ENCODE peak calls at places on chromosomes 3 and 15, in ten cellular contexts. One of them, this sample, is unnamed.

GRCh38 chr3:57151021-57151449 is 14.1 kb downstream of the IL17RD start:
- DNase-seq in ovary: no peak
- DNase-seq in coronary artery: no peak
- DNase-seq in colonic mucosa: no peak
- DNase-seq in choroid plexus epithelial cell: peak
- DNase-seq in neural progenitor cell: no peak
- DNase-seq in neural crest cell: no peak
- DNase-seq in fibroblast of lung: peak
- DNase-seq in thoracic aorta: no peak
- DNase-seq in breast epithelium: no peak
- DNase-seq in this sample: no peak

GRCh38 chr3:122403489-122403888 is 12.4 kb downstream of the WDR5B start:
- DNase-seq in ovary: no peak
- DNase-seq in neural progenitor cell: no peak
- DNase-seq in choroid plexus epithelial cell: peak
- DNase-seq in colonic mucosa: no peak
- DNase-seq in thoracic aorta: no peak
- DNase-seq in coronary artery: no peak
- DNase-seq in breast epithelium: no peak
- DNase-seq in neural crest cell: no peak
- DNase-seq in fibroblast of lung: no peak
- DNase-seq in this sample: no peak

GRCh38 chr15:81419304-81419943 is 45.4 kb upstream of the TMC3 start:
- DNase-seq in ovary: no peak
- DNase-seq in colonic mucosa: no peak
- DNase-seq in choroid plexus epithelial cell: peak
- DNase-seq in neural progenitor cell: peak
- DNase-seq in thoracic aorta: no peak
- DNase-seq in neural crest cell: no peak
- DNase-seq in breast epithelium: no peak
- DNase-seq in coronary artery: no peak
- DNase-seq in fibroblast of lung: peak
- DNase-seq in this sample: no peak

GRCh38 chr3:270688-271087 is 74.1 kb downstream of the CHL1 start:
- DNase-seq in choroid plexus epithelial cell: no peak
- DNase-seq in ovary: no peak
- DNase-seq in breast epithelium: no peak
- DNase-seq in neural crest cell: no peak
- DNase-seq in colonic mucosa: no peak
- DNase-seq in fibroblast of lung: no peak
- DNase-seq in neural progenitor cell: no peak
- DNase-seq in thoracic aorta: no peak
- DNase-seq in coronary artery: no peak
- DNase-seq in this sample: no peak

GRCh38 chr15:74956648-74957300 is at the start of gene RPP25:
- DNase-seq in thoracic aorta: peak
- DNase-seq in neural crest cell: peak
- DNase-seq in choroid plexus epithelial cell: peak
- DNase-seq in fibroblast of lung: peak
- DNase-seq in colonic mucosa: peak
- DNase-seq in breast epithelium: peak
- DNase-seq in ovary: peak
- DNase-seq in coronary artery: peak
- DNase-seq in neural progenitor cell: peak
- DNase-seq in this sample: peak

GRCh38 chr3:53554559-53555511 is 60.4 kb downstream of the CACNA1D start:
- DNase-seq in colonic mucosa: no peak
- DNase-seq in fibroblast of lung: no peak
- DNase-seq in choroid plexus epithelial cell: no peak
- DNase-seq in neural progenitor cell: no peak
- DNase-seq in neural crest cell: no peak
- DNase-seq in thoracic aorta: no peak
- DNase-seq in breast epithelium: no peak
- DNase-seq in coronary artery: no peak
- DNase-seq in ovary: no peak
- DNase-seq in this sample: no peak

GRCh38 chr3:13308406-13308805 is 111.7 kb downstream of the NUP210 start:
- DNase-seq in neural crest cell: peak
- DNase-seq in thoracic aorta: no peak
- DNase-seq in ovary: no peak
- DNase-seq in colonic mucosa: no peak
- DNase-seq in neural progenitor cell: peak
- DNase-seq in coronary artery: no peak
- DNase-seq in fibroblast of lung: peak
- DNase-seq in choroid plexus epithelial cell: peak
- DNase-seq in breast epithelium: no peak
- DNase-seq in this sample: peak

GRCh38 chr3:79167651-79168416 is 600.0 kb downstream of the ROBO1 start:
- DNase-seq in neural crest cell: no peak
- DNase-seq in colonic mucosa: no peak
- DNase-seq in choroid plexus epithelial cell: peak
- DNase-seq in coronary artery: no peak
- DNase-seq in ovary: no peak
- DNase-seq in breast epithelium: no peak
- DNase-seq in thoracic aorta: no peak
- DNase-seq in neural progenitor cell: no peak
- DNase-seq in fibroblast of lung: peak
- DNase-seq in this sample: no peak

GRCh38 chr15:78272776-78273175 is 8.4 kb downstream of the DNAJA4 start:
- DNase-seq in thoracic aorta: no peak
- DNase-seq in choroid plexus epithelial cell: peak
- DNase-seq in breast epithelium: no peak
- DNase-seq in neural crest cell: no peak
- DNase-seq in fibroblast of lung: no peak
- DNase-seq in colonic mucosa: no peak
- DNase-seq in neural progenitor cell: no peak
- DNase-seq in coronary artery: no peak
- DNase-seq in ovary: no peak
- DNase-seq in this sample: no peak

GRCh38 chr3:86451749-86452148 is 539.2 kb downstream of the VGLL3 start:
- DNase-seq in fibroblast of lung: no peak
- DNase-seq in coronary artery: no peak
- DNase-seq in thoracic aorta: no peak
- DNase-seq in neural crest cell: no peak
- DNase-seq in neural progenitor cell: no peak
- DNase-seq in choroid plexus epithelial cell: no peak
- DNase-seq in breast epithelium: no peak
- DNase-seq in colonic mucosa: no peak
- DNase-seq in ovary: no peak
- DNase-seq in this sample: no peak

GRCh38 chr3:89947357-89947954 is 840.0 kb downstream of the EPHA3 start:
- DNase-seq in neural crest cell: no peak
- DNase-seq in neural progenitor cell: no peak
- DNase-seq in fibroblast of lung: no peak
- DNase-seq in breast epithelium: no peak
- DNase-seq in ovary: no peak
- DNase-seq in colonic mucosa: peak
- DNase-seq in choroid plexus epithelial cell: no peak
- DNase-seq in thoracic aorta: no peak
- DNase-seq in coronary artery: no peak
- DNase-seq in this sample: no peak

GRCh38 chr3:155946178-155946577 is 75.7 kb downstream of the GMPS start:
- DNase-seq in neural crest cell: no peak
- DNase-seq in choroid plexus epithelial cell: peak
- DNase-seq in fibroblast of lung: peak
- DNase-seq in coronary artery: no peak
- DNase-seq in ovary: no peak
- DNase-seq in thoracic aorta: no peak
- DNase-seq in colonic mucosa: no peak
- DNase-seq in neural progenitor cell: no peak
- DNase-seq in breast epithelium: no peak
- DNase-seq in this sample: no peak

GRCh38 chr3:46947981-46948791 is 28.4 kb downstream of the CCDC12 start:
- DNase-seq in choroid plexus epithelial cell: peak
- DNase-seq in ovary: no peak
- DNase-seq in neural progenitor cell: no peak
- DNase-seq in thoracic aorta: no peak
- DNase-seq in breast epithelium: no peak
- DNase-seq in neural crest cell: no peak
- DNase-seq in colonic mucosa: peak
- DNase-seq in fibroblast of lung: peak
- DNase-seq in coronary artery: no peak
- DNase-seq in this sample: peak

GRCh38 chr15:41982133-41982930 is 10.0 kb upstream of the EHD4 start:
- DNase-seq in breast epithelium: no peak
- DNase-seq in choroid plexus epithelial cell: peak
- DNase-seq in thoracic aorta: no peak
- DNase-seq in ovary: no peak
- DNase-seq in colonic mucosa: no peak
- DNase-seq in neural progenitor cell: no peak
- DNase-seq in neural crest cell: no peak
- DNase-seq in coronary artery: peak
- DNase-seq in fibroblast of lung: no peak
- DNase-seq in this sample: no peak

GRCh38 chr3:38457111-38458003 is 3.7 kb downstream of the ACVR2B start:
- DNase-seq in coronary artery: no peak
- DNase-seq in colonic mucosa: no peak
- DNase-seq in ovary: no peak
- DNase-seq in breast epithelium: peak
- DNase-seq in fibroblast of lung: no peak
- DNase-seq in choroid plexus epithelial cell: peak
- DNase-seq in neural progenitor cell: no peak
- DNase-seq in neural crest cell: no peak
- DNase-seq in thoracic aorta: no peak
- DNase-seq in this sample: no peak

GRCh38 chr3:42544492-42545283 is 37.1 kb downstream of the SEC22C start:
- DNase-seq in neural progenitor cell: no peak
- DNase-seq in choroid plexus epithelial cell: peak
- DNase-seq in ovary: no peak
- DNase-seq in neural crest cell: no peak
- DNase-seq in breast epithelium: peak
- DNase-seq in colonic mucosa: peak
- DNase-seq in coronary artery: peak
- DNase-seq in thoracic aorta: peak
- DNase-seq in fibroblast of lung: no peak
- DNase-seq in this sample: peak
- TF ChIP-seq CTCF in neural progenitor cell: no peak
- TF ChIP-seq CTCF in choroid plexus epithelial cell: peak
- TF ChIP-seq CTCF in ovary: no peak
- TF ChIP-seq CTCF in neural crest cell: no peak
- TF ChIP-seq CTCF in breast epithelium: no peak
- TF ChIP-seq CTCF in colonic mucosa: no peak
- TF ChIP-seq CTCF in coronary artery: peak
- TF ChIP-seq CTCF in thoracic aorta: peak
- TF ChIP-seq CTCF in fibroblast of lung: peak
- TF ChIP-seq CTCF in this sample: no peak

DNA sequence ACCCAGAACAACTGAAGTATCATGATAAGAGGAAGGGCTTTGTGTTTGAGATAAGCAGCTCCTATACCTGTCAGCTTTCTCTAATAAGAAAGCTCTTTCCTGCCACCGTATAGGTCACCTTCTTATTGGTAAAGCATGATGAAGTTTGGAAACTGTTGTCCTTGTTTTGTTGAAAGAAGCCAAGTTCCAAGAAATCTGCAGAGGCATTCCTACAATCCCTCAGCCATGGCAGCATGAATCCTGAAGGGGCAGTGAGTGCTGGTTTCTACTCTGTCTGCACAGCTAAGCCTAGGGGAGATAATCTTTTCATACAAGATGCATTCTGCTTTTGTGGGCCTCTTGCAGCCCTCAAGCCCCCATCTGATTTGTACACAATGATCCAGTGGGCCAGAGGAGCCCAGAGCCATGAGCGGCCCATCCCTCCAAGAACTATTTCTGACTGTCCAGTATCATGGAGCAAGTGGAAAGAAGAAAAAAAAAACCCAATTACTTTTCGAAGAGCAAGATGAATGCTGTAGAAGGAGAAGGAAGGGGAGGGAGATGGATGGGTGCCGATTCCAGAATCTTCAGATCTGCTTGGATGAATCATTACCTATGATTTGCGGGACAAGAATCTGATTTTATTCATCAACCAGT is 1.9 kb upstream of the THBS1 start:
- DNase-seq in neural progenitor cell: peak
- DNase-seq in choroid plexus epithelial cell: no peak
- DNase-seq in thoracic aorta: no peak
- DNase-seq in fibroblast of lung: peak
- DNase-seq in colonic mucosa: no peak
- DNase-seq in coronary artery: no peak
- DNase-seq in neural crest cell: no peak
- DNase-seq in ovary: no peak
- DNase-seq in breast epithelium: no peak
- DNase-seq in this sample: no peak
- TF ChIP-seq CTCF in neural progenitor cell: no peak
- TF ChIP-seq CTCF in choroid plexus epithelial cell: peak
- TF ChIP-seq CTCF in thoracic aorta: no peak
- TF ChIP-seq CTCF in fibroblast of lung: peak
- TF ChIP-seq CTCF in colonic mucosa: no peak
- TF ChIP-seq CTCF in coronary artery: no peak
- TF ChIP-seq CTCF in neural crest cell: no peak
- TF ChIP-seq CTCF in ovary: no peak
- TF ChIP-seq CTCF in breast epithelium: peak
- TF ChIP-seq CTCF in this sample: no peak

DNA sequence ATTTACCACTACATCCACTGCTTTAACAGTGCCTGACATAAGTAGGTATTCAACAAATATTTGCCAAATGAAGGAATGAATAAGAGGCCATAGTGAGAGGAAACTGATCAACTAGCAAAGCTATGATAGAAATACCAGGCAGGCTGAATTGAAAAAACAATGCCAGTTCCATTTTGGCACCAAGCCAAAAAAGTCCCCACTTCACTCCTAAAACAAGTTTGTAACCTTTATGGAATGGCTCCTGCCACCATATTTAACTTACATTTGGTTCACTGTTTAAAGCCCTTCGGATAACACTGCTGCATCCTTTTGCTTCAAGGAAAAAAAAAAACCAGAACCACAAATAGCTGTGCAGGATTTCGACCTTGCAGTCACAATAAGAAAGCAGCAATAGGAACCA is 166.1 kb downstream of the FRMD5 start:
- DNase-seq in breast epithelium: no peak
- DNase-seq in neural crest cell: no peak
- DNase-seq in coronary artery: no peak
- DNase-seq in neural progenitor cell: no peak
- DNase-seq in colonic mucosa: no peak
- DNase-seq in choroid plexus epithelial cell: no peak
- DNase-seq in fibroblast of lung: no peak
- DNase-seq in thoracic aorta: no peak
- DNase-seq in ovary: no peak
- DNase-seq in this sample: no peak
- TF ChIP-seq CTCF in breast epithelium: no peak
- TF ChIP-seq CTCF in neural crest cell: no peak
- TF ChIP-seq CTCF in coronary artery: no peak
- TF ChIP-seq CTCF in neural progenitor cell: no peak
- TF ChIP-seq CTCF in colonic mucosa: no peak
- TF ChIP-seq CTCF in choroid plexus epithelial cell: no peak
- TF ChIP-seq CTCF in fibroblast of lung: no peak
- TF ChIP-seq CTCF in thoracic aorta: no peak
- TF ChIP-seq CTCF in ovary: no peak
- TF ChIP-seq CTCF in this sample: no peak

DNA sequence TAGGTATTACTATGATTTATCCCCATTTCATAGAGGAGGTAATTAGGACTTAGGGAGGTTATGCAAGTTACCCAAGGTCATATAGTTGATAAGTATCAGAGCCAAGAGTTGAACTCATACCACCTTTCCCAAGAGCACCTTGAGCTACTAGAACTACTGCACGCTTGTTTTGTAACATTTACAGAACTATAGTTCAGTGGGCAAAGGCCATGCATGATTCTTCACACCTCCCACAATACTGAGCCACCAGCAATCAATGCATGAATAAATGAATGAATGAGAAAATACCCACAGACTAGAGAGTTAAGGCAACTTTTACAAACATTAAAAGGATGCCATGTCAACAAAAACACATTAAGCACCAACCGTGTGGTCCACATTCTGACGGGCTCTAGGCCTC is 46.8 kb downstream of the LIPC start:
- DNase-seq in ovary: no peak
- DNase-seq in fibroblast of lung: no peak
- DNase-seq in thoracic aorta: no peak
- DNase-seq in choroid plexus epithelial cell: no peak
- DNase-seq in colonic mucosa: no peak
- DNase-seq in coronary artery: no peak
- DNase-seq in neural crest cell: no peak
- DNase-seq in neural progenitor cell: no peak
- DNase-seq in breast epithelium: no peak
- DNase-seq in this sample: no peak
- TF ChIP-seq CTCF in ovary: no peak
- TF ChIP-seq CTCF in fibroblast of lung: no peak
- TF ChIP-seq CTCF in thoracic aorta: no peak
- TF ChIP-seq CTCF in choroid plexus epithelial cell: no peak
- TF ChIP-seq CTCF in colonic mucosa: no peak
- TF ChIP-seq CTCF in coronary artery: no peak
- TF ChIP-seq CTCF in neural crest cell: no peak
- TF ChIP-seq CTCF in neural progenitor cell: no peak
- TF ChIP-seq CTCF in breast epithelium: no peak
- TF ChIP-seq CTCF in this sample: no peak